ENCODE peak calls at places on chromosomes 13 and 19, in ten cellular contexts. One of them, this sample, is unnamed.

GRCh38 chr19:7894612-7895309 is 6.5 kb downstream of the LRRC8E start:
- DNase-seq in ureter: peak
- DNase-seq in M059J: no peak
- DNase-seq in H7: peak
- DNase-seq in DMS 273 treated with DMSO at 0.1 percent for 48 hours: no peak
- DNase-seq in dorsolateral prefrontal cortex: no peak
- DNase-seq in mesothelial cell of epicardium: no peak
- DNase-seq in CD4-positive, CD25-positive, alpha-beta regulatory T cell: no peak
- DNase-seq in NCI-H1092 treated with DMSO at 0.1 percent for 48 hours: no peak
- DNase-seq in COLO829: no peak
- DNase-seq in this sample: no peak

GRCh38 chr13:33931397-33931987 is 113.5 kb downstream of the RFC3 start:
- DNase-seq in ureter: no peak
- DNase-seq in M059J: peak
- DNase-seq in CD4-positive, CD25-positive, alpha-beta regulatory T cell: no peak
- DNase-seq in H7: peak
- DNase-seq in DMS 273 treated with DMSO at 0.1 percent for 48 hours: no peak
- DNase-seq in COLO829: peak
- DNase-seq in mesothelial cell of epicardium: no peak
- DNase-seq in dorsolateral prefrontal cortex: no peak
- DNase-seq in NCI-H1092 treated with DMSO at 0.1 percent for 48 hours: peak
- DNase-seq in this sample: peak

GRCh38 chr19:17405250-17406038 is at the start of gene BST2:
- DNase-seq in NCI-H1092 treated with DMSO at 0.1 percent for 48 hours: no peak
- DNase-seq in dorsolateral prefrontal cortex: peak
- DNase-seq in H7: peak
- DNase-seq in ureter: peak
- DNase-seq in DMS 273 treated with DMSO at 0.1 percent for 48 hours: peak
- DNase-seq in COLO829: peak
- DNase-seq in M059J: peak
- DNase-seq in mesothelial cell of epicardium: peak
- DNase-seq in CD4-positive, CD25-positive, alpha-beta regulatory T cell: peak
- DNase-seq in this sample: peak

GRCh38 chr19:56393119-56394012 is at the start of gene ZNF582:
- DNase-seq in H7: peak
- DNase-seq in COLO829: peak
- DNase-seq in mesothelial cell of epicardium: peak
- DNase-seq in ureter: peak
- DNase-seq in dorsolateral prefrontal cortex: peak
- DNase-seq in DMS 273 treated with DMSO at 0.1 percent for 48 hours: peak
- DNase-seq in CD4-positive, CD25-positive, alpha-beta regulatory T cell: peak
- DNase-seq in NCI-H1092 treated with DMSO at 0.1 percent for 48 hours: peak
- DNase-seq in M059J: peak
- DNase-seq in this sample: peak

GRCh38 chr19:13260883-13261653 is 110.9 kb downstream of the IER2 start:
- DNase-seq in CD4-positive, CD25-positive, alpha-beta regulatory T cell: no peak
- DNase-seq in dorsolateral prefrontal cortex: no peak
- DNase-seq in ureter: peak
- DNase-seq in M059J: peak
- DNase-seq in mesothelial cell of epicardium: no peak
- DNase-seq in H7: no peak
- DNase-seq in COLO829: peak
- DNase-seq in DMS 273 treated with DMSO at 0.1 percent for 48 hours: no peak
- DNase-seq in NCI-H1092 treated with DMSO at 0.1 percent for 48 hours: no peak
- DNase-seq in this sample: peak

GRCh38 chr13:78826936-78827335 is 168.0 kb upstream of the OBI1 start:
- DNase-seq in COLO829: no peak
- DNase-seq in NCI-H1092 treated with DMSO at 0.1 percent for 48 hours: no peak
- DNase-seq in M059J: no peak
- DNase-seq in H7: no peak
- DNase-seq in CD4-positive, CD25-positive, alpha-beta regulatory T cell: no peak
- DNase-seq in ureter: no peak
- DNase-seq in mesothelial cell of epicardium: no peak
- DNase-seq in dorsolateral prefrontal cortex: no peak
- DNase-seq in DMS 273 treated with DMSO at 0.1 percent for 48 hours: no peak
- DNase-seq in this sample: no peak

GRCh38 chr13:67226686-67227085 is 3.5 kb downstream of the PCDH9 start:
- DNase-seq in M059J: no peak
- DNase-seq in DMS 273 treated with DMSO at 0.1 percent for 48 hours: no peak
- DNase-seq in NCI-H1092 treated with DMSO at 0.1 percent for 48 hours: no peak
- DNase-seq in COLO829: no peak
- DNase-seq in dorsolateral prefrontal cortex: no peak
- DNase-seq in mesothelial cell of epicardium: no peak
- DNase-seq in CD4-positive, CD25-positive, alpha-beta regulatory T cell: no peak
- DNase-seq in ureter: no peak
- DNase-seq in H7: no peak
- DNase-seq in this sample: no peak

GRCh38 chr13:85974604-85975366 is 175.6 kb upstream of the SLITRK6 start:
- DNase-seq in NCI-H1092 treated with DMSO at 0.1 percent for 48 hours: no peak
- DNase-seq in CD4-positive, CD25-positive, alpha-beta regulatory T cell: no peak
- DNase-seq in COLO829: peak
- DNase-seq in M059J: peak
- DNase-seq in H7: no peak
- DNase-seq in ureter: no peak
- DNase-seq in mesothelial cell of epicardium: no peak
- DNase-seq in dorsolateral prefrontal cortex: no peak
- DNase-seq in DMS 273 treated with DMSO at 0.1 percent for 48 hours: no peak
- DNase-seq in this sample: no peak

GRCh38 chr13:110017379-110017778 is 231.0 kb upstream of the IRS2 start:
- DNase-seq in COLO829: peak
- DNase-seq in CD4-positive, CD25-positive, alpha-beta regulatory T cell: no peak
- DNase-seq in M059J: peak
- DNase-seq in H7: peak
- DNase-seq in DMS 273 treated with DMSO at 0.1 percent for 48 hours: no peak
- DNase-seq in ureter: no peak
- DNase-seq in NCI-H1092 treated with DMSO at 0.1 percent for 48 hours: no peak
- DNase-seq in dorsolateral prefrontal cortex: no peak
- DNase-seq in mesothelial cell of epicardium: peak
- DNase-seq in this sample: peak

GRCh38 chr13:30022256-30022655 is 171.8 kb upstream of the UBL3 start:
- DNase-seq in H7: no peak
- DNase-seq in M059J: no peak
- DNase-seq in DMS 273 treated with DMSO at 0.1 percent for 48 hours: no peak
- DNase-seq in CD4-positive, CD25-positive, alpha-beta regulatory T cell: no peak
- DNase-seq in dorsolateral prefrontal cortex: no peak
- DNase-seq in ureter: no peak
- DNase-seq in COLO829: no peak
- DNase-seq in NCI-H1092 treated with DMSO at 0.1 percent for 48 hours: no peak
- DNase-seq in mesothelial cell of epicardium: no peak
- DNase-seq in this sample: no peak

GRCh38 chr19:46787331-46788100 is 878 bp downstream of the SLC1A5 start:
- DNase-seq in H7: peak
- DNase-seq in ureter: peak
- DNase-seq in mesothelial cell of epicardium: peak
- DNase-seq in NCI-H1092 treated with DMSO at 0.1 percent for 48 hours: peak
- DNase-seq in COLO829: no peak
- DNase-seq in DMS 273 treated with DMSO at 0.1 percent for 48 hours: peak
- DNase-seq in dorsolateral prefrontal cortex: no peak
- DNase-seq in M059J: peak
- DNase-seq in CD4-positive, CD25-positive, alpha-beta regulatory T cell: peak
- DNase-seq in this sample: peak

GRCh38 chr13:25148005-25148798 is 23.9 kb downstream of the AMER2 start:
- DNase-seq in COLO829: no peak
- DNase-seq in mesothelial cell of epicardium: no peak
- DNase-seq in M059J: no peak
- DNase-seq in dorsolateral prefrontal cortex: no peak
- DNase-seq in CD4-positive, CD25-positive, alpha-beta regulatory T cell: no peak
- DNase-seq in H7: no peak
- DNase-seq in ureter: no peak
- DNase-seq in DMS 273 treated with DMSO at 0.1 percent for 48 hours: no peak
- DNase-seq in NCI-H1092 treated with DMSO at 0.1 percent for 48 hours: no peak
- DNase-seq in this sample: no peak

GRCh38 chr13:98445340-98446233 is 131.3 kb downstream of the STK24 start:
- DNase-seq in CD4-positive, CD25-positive, alpha-beta regulatory T cell: peak
- DNase-seq in M059J: peak
- DNase-seq in H7: peak
- DNase-seq in mesothelial cell of epicardium: peak
- DNase-seq in dorsolateral prefrontal cortex: peak
- DNase-seq in ureter: peak
- DNase-seq in NCI-H1092 treated with DMSO at 0.1 percent for 48 hours: peak
- DNase-seq in COLO829: peak
- DNase-seq in DMS 273 treated with DMSO at 0.1 percent for 48 hours: no peak
- DNase-seq in this sample: peak

GRCh38 chr19:3798137-3798536 is 12.0 kb upstream of the MATK start:
- DNase-seq in dorsolateral prefrontal cortex: no peak
- DNase-seq in DMS 273 treated with DMSO at 0.1 percent for 48 hours: no peak
- DNase-seq in COLO829: no peak
- DNase-seq in NCI-H1092 treated with DMSO at 0.1 percent for 48 hours: no peak
- DNase-seq in M059J: no peak
- DNase-seq in ureter: no peak
- DNase-seq in CD4-positive, CD25-positive, alpha-beta regulatory T cell: no peak
- DNase-seq in H7: no peak
- DNase-seq in mesothelial cell of epicardium: no peak
- DNase-seq in this sample: no peak

GRCh38 chr19:38793186-38793585 is 4.2 kb downstream of the LGALS7B start:
- DNase-seq in dorsolateral prefrontal cortex: no peak
- DNase-seq in COLO829: no peak
- DNase-seq in DMS 273 treated with DMSO at 0.1 percent for 48 hours: no peak
- DNase-seq in NCI-H1092 treated with DMSO at 0.1 percent for 48 hours: no peak
- DNase-seq in mesothelial cell of epicardium: no peak
- DNase-seq in M059J: no peak
- DNase-seq in CD4-positive, CD25-positive, alpha-beta regulatory T cell: no peak
- DNase-seq in ureter: no peak
- DNase-seq in H7: peak
- DNase-seq in this sample: no peak

GRCh38 chr13:24995225-24995804 is 100.6 kb upstream of the PABPC3 start:
- DNase-seq in ureter: peak
- DNase-seq in NCI-H1092 treated with DMSO at 0.1 percent for 48 hours: peak
- DNase-seq in mesothelial cell of epicardium: no peak
- DNase-seq in M059J: peak
- DNase-seq in CD4-positive, CD25-positive, alpha-beta regulatory T cell: peak
- DNase-seq in dorsolateral prefrontal cortex: peak
- DNase-seq in DMS 273 treated with DMSO at 0.1 percent for 48 hours: peak
- DNase-seq in H7: peak
- DNase-seq in COLO829: peak
- DNase-seq in this sample: peak

GRCh38 chr19:5386841-5387240 is 46.2 kb upstream of the PTPRS start:
- DNase-seq in dorsolateral prefrontal cortex: no peak
- DNase-seq in COLO829: no peak
- DNase-seq in DMS 273 treated with DMSO at 0.1 percent for 48 hours: no peak
- DNase-seq in CD4-positive, CD25-positive, alpha-beta regulatory T cell: no peak
- DNase-seq in NCI-H1092 treated with DMSO at 0.1 percent for 48 hours: no peak
- DNase-seq in mesothelial cell of epicardium: no peak
- DNase-seq in H7: no peak
- DNase-seq in ureter: no peak
- DNase-seq in M059J: no peak
- DNase-seq in this sample: no peak

GRCh38 chr13:113066142-113066455 is 39.5 kb upstream of the F7 start:
- DNase-seq in NCI-H1092 treated with DMSO at 0.1 percent for 48 hours: no peak
- DNase-seq in mesothelial cell of epicardium: no peak
- DNase-seq in M059J: no peak
- DNase-seq in COLO829: no peak
- DNase-seq in ureter: no peak
- DNase-seq in dorsolateral prefrontal cortex: no peak
- DNase-seq in H7: no peak
- DNase-seq in CD4-positive, CD25-positive, alpha-beta regulatory T cell: no peak
- DNase-seq in DMS 273 treated with DMSO at 0.1 percent for 48 hours: no peak
- DNase-seq in this sample: no peak

GRCh38 chr19:13796301-13797057 is 1.2 kb downstream of the ZSWIM4 start:
- DNase-seq in ureter: peak
- DNase-seq in DMS 273 treated with DMSO at 0.1 percent for 48 hours: no peak
- DNase-seq in dorsolateral prefrontal cortex: peak
- DNase-seq in COLO829: no peak
- DNase-seq in NCI-H1092 treated with DMSO at 0.1 percent for 48 hours: no peak
- DNase-seq in M059J: peak
- DNase-seq in CD4-positive, CD25-positive, alpha-beta regulatory T cell: no peak
- DNase-seq in mesothelial cell of epicardium: no peak
- DNase-seq in H7: peak
- DNase-seq in this sample: peak

GRCh38 chr13:113291997-113292862 is 4.8 kb upstream of the LAMP1 start:
- DNase-seq in mesothelial cell of epicardium: peak
- DNase-seq in COLO829: no peak
- DNase-seq in NCI-H1092 treated with DMSO at 0.1 percent for 48 hours: peak
- DNase-seq in dorsolateral prefrontal cortex: peak
- DNase-seq in ureter: peak
- DNase-seq in H7: peak
- DNase-seq in M059J: no peak
- DNase-seq in DMS 273 treated with DMSO at 0.1 percent for 48 hours: no peak
- DNase-seq in CD4-positive, CD25-positive, alpha-beta regulatory T cell: no peak
- DNase-seq in this sample: no peak

GRCh38 chr19:39823693-39824092 is 10.3 kb downstream of the DYRK1B start:
- DNase-seq in H7: peak
- DNase-seq in M059J: no peak
- DNase-seq in CD4-positive, CD25-positive, alpha-beta regulatory T cell: no peak
- DNase-seq in COLO829: no peak
- DNase-seq in dorsolateral prefrontal cortex: peak
- DNase-seq in NCI-H1092 treated with DMSO at 0.1 percent for 48 hours: no peak
- DNase-seq in DMS 273 treated with DMSO at 0.1 percent for 48 hours: no peak
- DNase-seq in mesothelial cell of epicardium: no peak
- DNase-seq in ureter: no peak
- DNase-seq in this sample: no peak

GRCh38 chr13:30985637-30986205 is 53.3 kb downstream of the TEX26 start:
- DNase-seq in DMS 273 treated with DMSO at 0.1 percent for 48 hours: no peak
- DNase-seq in mesothelial cell of epicardium: no peak
- DNase-seq in H7: no peak
- DNase-seq in COLO829: peak
- DNase-seq in M059J: peak
- DNase-seq in NCI-H1092 treated with DMSO at 0.1 percent for 48 hours: no peak
- DNase-seq in CD4-positive, CD25-positive, alpha-beta regulatory T cell: no peak
- DNase-seq in dorsolateral prefrontal cortex: no peak
- DNase-seq in ureter: no peak
- DNase-seq in this sample: no peak

GRCh38 chr19:1453525-1454371 is 3.8 kb downstream of the APC2 start:
- DNase-seq in CD4-positive, CD25-positive, alpha-beta regulatory T cell: no peak
- DNase-seq in ureter: no peak
- DNase-seq in H7: peak
- DNase-seq in DMS 273 treated with DMSO at 0.1 percent for 48 hours: peak
- DNase-seq in mesothelial cell of epicardium: no peak
- DNase-seq in M059J: peak
- DNase-seq in COLO829: peak
- DNase-seq in dorsolateral prefrontal cortex: peak
- DNase-seq in NCI-H1092 treated with DMSO at 0.1 percent for 48 hours: no peak
- DNase-seq in this sample: peak

GRCh38 chr13:20729633-20730585 is 26.4 kb downstream of the IL17D start:
- DNase-seq in mesothelial cell of epicardium: no peak
- DNase-seq in dorsolateral prefrontal cortex: no peak
- DNase-seq in H7: peak
- DNase-seq in COLO829: no peak
- DNase-seq in CD4-positive, CD25-positive, alpha-beta regulatory T cell: no peak
- DNase-seq in DMS 273 treated with DMSO at 0.1 percent for 48 hours: no peak
- DNase-seq in M059J: no peak
- DNase-seq in ureter: no peak
- DNase-seq in NCI-H1092 treated with DMSO at 0.1 percent for 48 hours: no peak
- DNase-seq in this sample: no peak

GRCh38 chr13:63107163-63107935 is 1691.7 kb upstream of the PCDH20 start:
- DNase-seq in mesothelial cell of epicardium: no peak
- DNase-seq in CD4-positive, CD25-positive, alpha-beta regulatory T cell: no peak
- DNase-seq in M059J: peak
- DNase-seq in NCI-H1092 treated with DMSO at 0.1 percent for 48 hours: no peak
- DNase-seq in dorsolateral prefrontal cortex: no peak
- DNase-seq in DMS 273 treated with DMSO at 0.1 percent for 48 hours: no peak
- DNase-seq in H7: no peak
- DNase-seq in COLO829: no peak
- DNase-seq in ureter: no peak
- DNase-seq in this sample: no peak

This sample was measured in SK-MEL-5.